ENCODE peak calls at places on chromosome 15, in five cellular contexts. L, E, Y, D and I are unnamed samples.

GRCh38 chr15:94164202-94164807 is 67.1 kb upstream of the MCTP2 start:
- DNase-seq in Y (peak; percentile 53), L (peak; percentile 80), E (peak; percentile 43), D (peak; percentile 49), I (no peak)

GRCh38 chr15:100284701-100285100 is 57.1 kb downstream of the ADAMTS17 start:
- DNase-seq in D (peak; percentile 39), E (peak; percentile 66), L (peak; percentile 50), Y (peak; percentile 44), I (no peak)

GRCh38 chr15:99719096-99719541 is 14.1 kb downstream of the LYSMD4 start:
- DNase-seq in E (no peak), D (no peak), Y (no peak), L (no peak), I (no peak)

GRCh38 chr15:29568840-29569532 is 253.3 kb downstream of the TJP1 start:
- DNase-seq in Y (no peak), E (no peak), D (peak; percentile 36), L (peak; percentile 58), I (no peak)

GRCh38 chr15:34216527-34217270 is 6.8 kb upstream of the KATNBL1 start:
- DNase-seq in L (no peak), D (no peak), Y (no peak), E (no peak), I (no peak)

GRCh38 chr15:77654975-77655374 is 22.3 kb upstream of the LINGO1 start:
- DNase-seq in L (peak; percentile 56), Y (no peak), E (no peak), D (no peak), I (no peak)

GRCh38 chr15:91491131-91491950 is 362.2 kb upstream of the SLCO3A1 start:
- DNase-seq in Y (no peak), E (no peak), D (no peak), L (no peak), I (no peak)

GRCh38 chr15:61890106-61890505 is 170.1 kb downstream of the VPS13C start:
- DNase-seq in E (no peak), D (no peak), L (no peak), Y (no peak), I (no peak)

GRCh38 chr15:76840830-76841460 is 64.2 kb downstream of the SCAPER start:
- DNase-seq in D (no peak), Y (no peak), E (no peak), L (peak; percentile 37), I (no peak)

GRCh38 chr15:43135351-43135750 is 2.0 kb downstream of the TMEM62 start:
- DNase-seq in L (no peak), E (no peak), Y (no peak), D (no peak), I (no peak)

GRCh38 chr15:91068436-91068835 is 31.6 kb upstream of the SV2B start:
- DNase-seq in D (no peak), E (no peak), Y (no peak), L (no peak), I (no peak)

GRCh38 chr15:61196711-61197110 is 32.4 kb downstream of the RORA start:
- DNase-seq in D (no peak), L (no peak), E (no peak), Y (no peak), I (no peak)

GRCh38 chr15:73700041-73700842 is 16.1 kb downstream of the CD276 start:
- DNase-seq in D (peak; percentile 84), E (peak; percentile 84), L (peak; percentile 91), Y (peak; percentile 79), I (peak; percentile 76)

GRCh38 chr15:85527907-85528306 is 147.5 kb downstream of the AKAP13 start:
- DNase-seq in Y (no peak), L (peak; percentile 34), E (peak; percentile 52), D (no peak), I (no peak)

GRCh38 chr15:92655178-92655995 is at the start of gene FAM174B:
- DNase-seq in E (no peak), D (peak; percentile 56), Y (no peak), L (peak; percentile 79), I (no peak)

GRCh38 chr15:55194246-55194645 is 2.5 kb downstream of the RSL24D1 start:
- DNase-seq in D (no peak), L (no peak), E (no peak), Y (no peak), I (no peak)

GRCh38 chr15:99438691-99439523 is 126.9 kb upstream of the MEF2A start:
- DNase-seq in E (no peak), L (no peak), Y (no peak), D (peak; percentile 2), I (peak; percentile 9)

GRCh38 chr15:43769584-43770228 is 7.1 kb downstream of the ELL3 start:
- DNase-seq in E (peak; percentile 79), L (peak; percentile 69), Y (no peak), D (no peak), I (peak; percentile 70)

GRCh38 chr15:73930790-73931281 is 4.6 kb downstream of the LOXL1 start:
- DNase-seq in L (peak; percentile 51), Y (no peak), E (no peak), D (no peak), I (no peak)

DNA sequence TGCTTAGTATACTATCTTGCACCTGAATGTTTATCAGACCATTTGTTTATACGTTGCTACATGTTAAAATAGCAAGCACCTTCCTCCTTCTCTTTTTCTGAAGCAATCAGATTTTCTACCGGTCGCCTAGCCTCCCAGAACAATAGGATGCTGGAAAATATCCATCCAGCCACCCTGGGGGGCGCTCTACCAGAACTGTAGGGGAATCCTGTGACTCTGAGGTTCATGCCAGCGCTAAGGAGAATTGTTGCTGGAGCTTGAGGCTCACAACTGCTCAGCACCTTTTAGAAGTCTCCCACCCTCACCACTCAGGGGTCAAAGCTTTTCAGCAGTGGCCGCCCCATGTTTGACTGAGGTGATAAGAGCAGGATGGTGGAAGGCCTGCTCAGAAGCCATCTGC is 27.5 kb downstream of the SQOR start:
- DNase-seq in D (no peak), L (no peak), Y (no peak), E (no peak), I (no peak)
- TF ChIP-seq CTCF in D (no peak), L (no peak), Y (no peak), E (no peak), I (no peak)

GRCh38 chr15:75639709-75640482 is at the start of gene IMP3:
- DNase-seq in Y (peak; percentile 96), E (peak; percentile 92), L (peak; percentile 98), D (peak; percentile 97), I (peak; percentile 95)

GRCh38 chr15:75639191-75639708 is 774 bp downstream of the IMP3 start:
- DNase-seq in L (no peak), D (peak; percentile 39), Y (no peak), E (no peak), I (no peak)

GRCh38 chr15:75641603-75642002 is 1.6 kb upstream of the IMP3 start:
- DNase-seq in E (no peak), D (no peak), Y (no peak), L (no peak), I (no peak)

GRCh38 chr15:75640483-75641175 is 605 bp upstream of the IMP3 start:
- DNase-seq in E (no peak), D (no peak), Y (no peak), L (peak; percentile 56), I (no peak)

DNA sequence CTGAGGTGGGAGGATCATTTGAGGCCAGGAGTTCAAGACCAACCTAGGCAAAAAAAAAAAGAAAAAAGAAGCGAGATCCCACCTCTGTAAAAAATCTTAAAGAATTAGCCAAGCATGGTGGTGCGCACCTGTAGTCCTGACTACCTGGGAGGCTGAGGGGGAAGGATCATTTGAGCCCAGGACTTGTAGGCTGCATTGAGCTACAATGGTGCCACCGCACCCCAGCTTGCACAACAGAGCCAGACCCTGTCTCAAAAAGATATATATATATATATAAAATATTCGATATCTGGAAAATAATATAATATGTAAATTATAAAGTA is 1.1 kb upstream of the IMP3 start:
- DNase-seq in E (no peak), Y (no peak), D (no peak), L (no peak), I (no peak)
- H3K4me3 ChIP-seq in E (peak overlapping the region; percentile 74), Y (no peak overlapping the region), D (no peak overlapping the region), L (peak overlapping the region; percentile 47), I (no peak overlapping the region)

GRCh38 chr15:89828324-89829145 is 13.9 kb upstream of the ANPEP start:
- DNase-seq in E (peak; percentile 49), L (no peak), Y (peak; percentile 59), D (peak; percentile 73), I (no peak)
- H3K27ac ChIP-seq in E (peak overlapping the region; percentile 78), L (peak overlapping the region; percentile 0), Y (peak overlapping the region; percentile 51), D (peak overlapping the region; percentile 83), I (no peak overlapping the region)

GRCh38 chr15:69749274-69749673 is 296.7 kb downstream of the RPLP1 start:
- DNase-seq in D (no peak), Y (no peak), E (no peak), L (no peak), I (no peak)

GRCh38 chr15:69751147-69751546 is 298.5 kb downstream of the RPLP1 start:
- DNase-seq in D (no peak), Y (no peak), L (no peak), E (no peak), I (no peak)

GRCh38 chr15:69748700-69749099 is 296.1 kb downstream of the RPLP1 start:
- DNase-seq in Y (no peak), E (no peak), D (no peak), L (peak; percentile 23), I (no peak)

GRCh38 chr15:69750253-69750652 is 297.6 kb downstream of the RPLP1 start:
- DNase-seq in Y (no peak), E (no peak), L (no peak), D (no peak), I (no peak)

DNA sequence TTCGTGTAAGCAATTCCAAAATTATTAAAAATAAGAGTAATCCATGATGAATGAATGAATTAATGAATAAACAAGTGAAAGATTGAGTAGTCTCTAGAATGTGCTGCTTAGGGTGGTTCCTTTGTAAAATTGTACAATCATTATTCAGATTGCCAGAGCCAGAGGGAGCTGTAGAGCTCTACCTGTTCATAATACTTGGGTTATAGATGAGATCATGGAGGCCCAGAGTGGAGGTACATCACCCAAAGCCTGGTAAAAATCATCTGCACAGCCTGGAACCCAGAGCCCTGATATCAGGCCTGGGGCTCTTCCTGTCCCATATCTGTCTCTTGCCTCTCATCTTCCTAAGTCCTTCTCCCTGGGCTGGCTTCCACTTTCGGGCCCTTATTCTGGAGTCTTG is 297.2 kb downstream of the RPLP1 start:
- DNase-seq in D (no peak), Y (no peak), L (no peak), E (no peak), I (no peak)
- TF ChIP-seq CTCF in D (no peak), Y (no peak), L (peak; percentile 4), E (no peak), I (no peak)

GRCh38 chr15:58026552-58026951 is 39.0 kb downstream of the ALDH1A2 start:
- DNase-seq in Y (no peak), L (no peak), E (no peak), D (no peak), I (no peak)
- H3K4me3 ChIP-seq in Y (no peak overlapping the region), L (no peak overlapping the region), E (no peak overlapping the region), D (no peak overlapping the region), I (no peak overlapping the region)

DNA sequence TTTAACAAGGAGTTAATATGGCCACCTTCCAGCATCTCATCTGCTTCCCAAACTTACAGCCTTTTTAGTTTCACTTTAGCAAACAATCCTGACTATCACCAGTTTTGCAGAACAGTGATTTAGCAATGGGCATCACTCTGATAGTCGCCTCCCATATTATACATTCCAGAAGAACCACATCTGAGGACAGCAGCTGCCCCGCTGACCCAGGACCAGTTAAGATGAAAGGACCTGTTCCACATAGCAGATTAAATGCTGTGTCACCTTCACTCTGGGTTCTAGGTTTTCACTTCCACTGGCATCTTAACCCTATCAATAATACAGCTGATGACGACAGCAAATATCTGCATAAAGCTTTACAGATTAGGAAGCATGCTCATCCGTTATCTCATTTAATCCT is 99.8 kb downstream of the TRIM69 start:
- DNase-seq in Y (no peak), L (no peak), D (no peak), E (no peak), I (no peak)
- H3K27ac ChIP-seq in Y (no peak overlapping the region), L (no peak overlapping the region), D (no peak overlapping the region), E (no peak overlapping the region), I (no peak overlapping the region)